ENCODE peak calls at places on chromosomes 1 and 21, in four cellular contexts. One of them, this sample, is unnamed. For H3K9me3, the result is how much of the 10 kb centered on the place peaks cover.

GRCh38 chr1:94805912-94806311 is 14.2 kb upstream of the SLC44A3 start:
- DNase-seq in IMR-90: peak
- DNase-seq in right lobe of liver: peak
- DNase-seq in heart left ventricle: no peak
- DNase-seq in this sample: peak

GRCh38 chr1:171126504-171126903 is 35.8 kb downstream of the FMO3 start:
- DNase-seq in heart left ventricle: peak
- DNase-seq in right lobe of liver: no peak
- DNase-seq in IMR-90: no peak
- DNase-seq in this sample: no peak

GRCh38 chr21:37338671-37339526 is 27.7 kb upstream of the DYRK1A start:
- DNase-seq in heart left ventricle: peak
- DNase-seq in right lobe of liver: no peak
- DNase-seq in IMR-90: peak
- DNase-seq in this sample: peak

GRCh38 chr1:4616831-4617465 is 37.5 kb upstream of the AJAP1 start:
- DNase-seq in heart left ventricle: no peak
- DNase-seq in right lobe of liver: no peak
- DNase-seq in IMR-90: no peak
- DNase-seq in this sample: no peak

GRCh38 chr21:23725576-23725975 is 1881.7 kb downstream of the MRPL39 start:
- DNase-seq in right lobe of liver: no peak
- DNase-seq in heart left ventricle: no peak
- DNase-seq in IMR-90: no peak
- DNase-seq in this sample: no peak

GRCh38 chr1:47951026-47951425 is 46.2 kb downstream of the TRABD2B start:
- DNase-seq in IMR-90: no peak
- DNase-seq in right lobe of liver: no peak
- DNase-seq in heart left ventricle: no peak
- DNase-seq in this sample: no peak

GRCh38 chr1:12475158-12475934 is 142.7 kb downstream of the DHRS3 start:
- DNase-seq in right lobe of liver: no peak
- DNase-seq in IMR-90: no peak
- DNase-seq in heart left ventricle: no peak
- DNase-seq in this sample: peak

GRCh38 chr1:21232044-21232443 is 55.3 kb upstream of the EIF4G3 start:
- DNase-seq in heart left ventricle: no peak
- DNase-seq in right lobe of liver: no peak
- DNase-seq in IMR-90: peak
- DNase-seq in this sample: no peak

GRCh38 chr1:52970149-52970548 is 43.1 kb downstream of the SCP2 start:
- DNase-seq in heart left ventricle: no peak
- DNase-seq in right lobe of liver: no peak
- DNase-seq in IMR-90: peak
- DNase-seq in this sample: no peak

GRCh38 chr1:57719274-57719673 is 295.4 kb upstream of the DAB1 start:
- DNase-seq in heart left ventricle: no peak
- DNase-seq in right lobe of liver: no peak
- DNase-seq in IMR-90: no peak
- DNase-seq in this sample: no peak

GRCh38 chr1:77655431-77655974 is 27.0 kb downstream of the ZZZ3 start:
- DNase-seq in heart left ventricle: no peak
- DNase-seq in right lobe of liver: no peak
- DNase-seq in IMR-90: peak
- DNase-seq in this sample: no peak

GRCh38 chr1:234925440-234926251 is 203.0 kb downstream of the TOMM20 start:
- DNase-seq in IMR-90: peak
- DNase-seq in right lobe of liver: no peak
- DNase-seq in heart left ventricle: no peak
- DNase-seq in this sample: no peak

GRCh38 chr1:24321712-24322635 is 2.8 kb downstream of the GRHL3 start:
- DNase-seq in IMR-90: peak
- DNase-seq in heart left ventricle: peak
- DNase-seq in right lobe of liver: peak
- DNase-seq in this sample: no peak

GRCh38 chr1:63827411-63828321 is 53.8 kb downstream of the ROR1 start:
- DNase-seq in right lobe of liver: no peak
- DNase-seq in heart left ventricle: no peak
- DNase-seq in IMR-90: peak
- DNase-seq in this sample: no peak

GRCh38 chr1:33331444-33332356 is 10.8 kb upstream of the A3GALT2 start:
- DNase-seq in IMR-90: peak
- DNase-seq in heart left ventricle: no peak
- DNase-seq in right lobe of liver: no peak
- DNase-seq in this sample: peak

GRCh38 chr1:58011978-58012377 is 534.5 kb downstream of the OMA1 start:
- DNase-seq in heart left ventricle: no peak
- DNase-seq in IMR-90: peak
- DNase-seq in right lobe of liver: no peak
- DNase-seq in this sample: no peak

GRCh38 chr1:164726235-164726634 is 167.3 kb downstream of the PBX1 start:
- DNase-seq in IMR-90: peak
- DNase-seq in right lobe of liver: no peak
- DNase-seq in heart left ventricle: no peak
- DNase-seq in this sample: no peak

GRCh38 chr1:209648931-209649776 is 3.1 kb downstream of the LAMB3 start:
- DNase-seq in IMR-90: peak
- DNase-seq in heart left ventricle: no peak
- DNase-seq in right lobe of liver: peak
- DNase-seq in this sample: no peak

GRCh38 chr1:182206628-182207239 is 145.2 kb upstream of the ZNF648 start:
- DNase-seq in heart left ventricle: peak
- DNase-seq in IMR-90: no peak
- DNase-seq in right lobe of liver: no peak
- DNase-seq in this sample: peak

GRCh38 chr1:234362558-234362957 is 10.7 kb upstream of the COA6 start:
- DNase-seq in right lobe of liver: no peak
- DNase-seq in IMR-90: no peak
- DNase-seq in heart left ventricle: no peak
- DNase-seq in this sample: no peak

GRCh38 chr21:28427356-28428022 is 565.2 kb downstream of the LTN1 start:
- DNase-seq in heart left ventricle: no peak
- DNase-seq in IMR-90: peak
- DNase-seq in right lobe of liver: no peak
- DNase-seq in this sample: no peak
- H3K9me3 ChIP-seq in heart left ventricle: under half
- H3K9me3 ChIP-seq in IMR-90: under half
- H3K9me3 ChIP-seq in right lobe of liver: under half
- H3K9me3 ChIP-seq in this sample: under half

DNA sequence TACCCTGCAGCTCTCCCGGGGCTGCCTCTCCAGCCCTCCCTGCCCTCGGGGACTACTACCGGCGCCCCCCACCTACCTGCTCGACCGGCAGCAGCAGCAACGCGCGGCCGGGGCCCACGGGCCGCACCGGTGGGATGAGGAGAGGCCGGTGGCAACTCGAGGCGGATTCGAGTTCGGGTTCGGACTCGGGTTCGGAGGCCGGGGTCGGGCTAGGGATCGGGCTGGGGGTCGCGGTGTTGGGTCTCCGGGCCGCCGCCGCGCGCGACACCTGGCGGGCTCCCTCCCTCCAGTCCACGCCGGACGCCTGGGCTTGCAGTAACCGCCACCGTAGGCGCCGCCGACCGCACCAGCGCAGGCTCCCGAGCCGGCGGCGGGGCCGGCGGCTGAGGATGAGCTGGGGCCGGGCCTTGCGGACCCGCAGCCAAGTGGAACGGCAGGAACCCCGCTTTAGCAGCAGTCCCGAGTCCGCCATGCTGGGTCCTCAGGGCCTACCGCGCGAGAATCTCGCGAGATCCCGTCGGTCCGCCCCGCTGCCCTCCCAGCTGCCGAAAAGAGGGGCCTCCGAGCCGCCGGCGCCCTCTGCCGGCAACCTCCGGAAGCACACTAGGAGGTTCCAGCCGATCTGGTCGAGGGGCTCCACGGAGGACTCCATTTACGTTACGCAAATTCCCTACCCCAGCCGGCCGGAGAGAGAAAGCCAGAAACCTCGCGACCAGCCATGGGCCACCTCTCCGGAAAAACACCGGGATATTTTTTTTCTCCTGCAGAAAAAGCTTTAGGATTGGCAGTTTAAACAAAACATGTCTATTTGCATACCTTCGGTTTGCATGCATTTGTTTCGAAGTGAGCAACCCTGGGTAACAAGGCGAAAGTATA is at the start of gene NOL9:
- DNase-seq in IMR-90: peak
- DNase-seq in right lobe of liver: peak
- DNase-seq in heart left ventricle: peak
- DNase-seq in this sample: peak
- TF ChIP-seq POLR2A in IMR-90: peak
- TF ChIP-seq POLR2A in right lobe of liver: peak
- TF ChIP-seq POLR2A in heart left ventricle: peak
- TF ChIP-seq POLR2A in this sample: peak

DNA sequence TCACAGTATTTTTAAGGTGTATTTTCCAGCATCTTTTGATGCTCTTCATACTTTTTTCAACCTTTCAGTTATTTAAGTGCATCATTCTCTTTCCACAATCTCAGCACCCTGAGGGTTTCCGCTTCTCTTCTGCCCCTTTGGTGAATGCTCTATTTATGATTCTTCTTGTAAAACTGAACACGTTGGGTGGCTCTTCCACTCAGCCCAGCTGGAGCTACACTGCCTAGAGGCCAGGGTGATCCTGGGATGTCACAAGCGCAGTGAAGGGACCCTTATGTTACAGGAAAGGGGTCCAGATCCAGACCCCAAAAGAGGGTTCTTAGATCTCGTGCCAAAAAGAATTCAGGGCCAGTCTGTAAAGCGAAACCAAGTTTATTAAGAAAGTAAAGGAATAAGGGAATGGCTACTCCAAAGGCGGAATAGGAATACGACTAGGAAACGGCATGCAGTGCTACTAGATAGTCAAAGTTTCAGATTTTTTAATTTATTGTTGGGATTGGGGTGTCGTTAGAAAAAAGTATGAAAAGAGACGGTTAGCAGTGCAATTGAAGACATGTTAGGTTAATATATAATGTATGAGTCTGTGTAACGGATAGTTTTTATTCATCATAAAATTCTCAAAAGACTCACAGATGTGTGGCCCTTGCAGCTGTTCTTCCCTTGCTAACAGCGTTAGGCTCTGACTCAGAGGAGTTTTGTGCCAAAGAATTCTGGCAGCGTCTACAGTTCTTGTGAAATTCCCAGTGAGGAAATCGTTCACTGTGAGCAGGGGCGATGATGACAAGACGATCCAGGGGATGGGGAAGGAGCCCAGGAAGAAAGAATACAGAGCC is 14.4 kb upstream of the ERVH48-1 start:
- DNase-seq in IMR-90: peak
- DNase-seq in right lobe of liver: no peak
- DNase-seq in heart left ventricle: peak
- DNase-seq in this sample: peak
- H3K27ac ChIP-seq in IMR-90: peak
- H3K27ac ChIP-seq in right lobe of liver: no peak
- H3K27ac ChIP-seq in heart left ventricle: peak
- H3K27ac ChIP-seq in this sample: peak

GRCh38 chr1:193325771-193326170 is 139.4 kb upstream of the B3GALT2 start:
- DNase-seq in IMR-90: peak
- DNase-seq in heart left ventricle: no peak
- DNase-seq in right lobe of liver: no peak
- DNase-seq in this sample: no peak
- H3K9me3 ChIP-seq in IMR-90: under half
- H3K9me3 ChIP-seq in heart left ventricle: under half
- H3K9me3 ChIP-seq in right lobe of liver: under half
- H3K9me3 ChIP-seq in this sample: under half

DNA sequence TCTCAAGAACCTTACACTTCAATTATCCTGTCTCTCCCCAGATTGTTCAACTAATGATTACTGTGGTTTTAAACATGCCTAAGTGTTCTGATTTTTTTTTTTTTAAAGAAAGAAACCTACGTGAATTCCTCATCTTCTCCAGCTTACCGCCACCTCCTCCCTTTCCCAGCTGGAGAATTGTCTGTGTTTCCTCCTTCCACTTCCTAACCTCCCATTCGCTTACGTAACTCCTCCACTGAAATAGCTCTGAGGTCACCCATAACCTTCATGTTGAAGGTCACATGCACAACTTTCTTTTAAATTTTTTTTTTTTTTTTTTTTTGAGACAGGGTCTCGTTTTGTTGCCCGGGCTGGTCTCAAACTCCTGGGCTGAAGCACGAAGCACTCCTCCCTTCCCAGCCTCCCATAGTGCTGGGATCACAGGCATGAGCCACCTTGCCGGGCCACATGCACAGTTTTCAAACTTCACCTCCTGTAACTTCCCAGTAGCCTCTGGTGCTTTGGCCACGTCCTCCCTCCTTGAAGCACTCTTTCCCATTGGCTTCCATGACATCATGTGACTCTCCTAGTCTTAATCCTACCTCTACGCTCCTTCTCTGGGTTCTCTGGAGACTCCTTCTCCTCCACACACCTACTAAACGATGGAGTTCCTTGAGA is 9.8 kb upstream of the CAPZB start:
- DNase-seq in right lobe of liver: no peak
- DNase-seq in heart left ventricle: no peak
- DNase-seq in IMR-90: no peak
- DNase-seq in this sample: no peak
- TF ChIP-seq POLR2A in right lobe of liver: no peak
- TF ChIP-seq POLR2A in heart left ventricle: no peak
- TF ChIP-seq POLR2A in IMR-90: no peak
- TF ChIP-seq POLR2A in this sample: no peak

DNA sequence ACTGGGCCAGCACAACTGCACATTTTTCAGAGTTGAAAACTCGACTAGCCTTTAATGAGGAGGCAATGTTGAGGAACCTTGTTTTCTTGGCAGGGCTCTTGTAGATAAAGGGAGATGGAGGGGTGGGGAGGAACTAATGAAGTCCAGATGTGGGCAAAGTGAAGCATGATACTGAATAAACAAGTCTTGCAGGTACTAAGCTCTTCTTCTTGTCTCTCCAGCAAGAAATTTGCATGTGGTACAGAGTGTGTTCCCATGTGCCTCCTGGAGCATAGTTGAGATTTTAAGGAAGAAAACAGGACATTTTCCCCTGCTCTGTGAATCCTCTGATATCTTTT is 47.0 kb downstream of the PLPP3 start:
- DNase-seq in IMR-90: peak
- DNase-seq in right lobe of liver: no peak
- DNase-seq in heart left ventricle: no peak
- DNase-seq in this sample: no peak
- H3K27ac ChIP-seq in IMR-90: no peak
- H3K27ac ChIP-seq in right lobe of liver: no peak
- H3K27ac ChIP-seq in heart left ventricle: no peak
- H3K27ac ChIP-seq in this sample: no peak

GRCh38 chr1:2801535-2802291 is at the start of gene TTC34:
- DNase-seq in heart left ventricle: no peak
- DNase-seq in right lobe of liver: peak
- DNase-seq in IMR-90: no peak
- DNase-seq in this sample: no peak
- H3K9me3 ChIP-seq in heart left ventricle: under half
- H3K9me3 ChIP-seq in right lobe of liver: under half
- H3K9me3 ChIP-seq in IMR-90: half or more
- H3K9me3 ChIP-seq in this sample: under half